ENCODE peak calls at places on chromosomes 5 and 9, in nine cellular contexts. B is adipocyte, L is stromal cell of bone marrow, R is NAMALWA, D is iris pigment epithelial cell, H is spleen, G is aorta, Q is EH, Y is skeletal muscle cell. K is an unnamed sample.

GRCh38 chr9:38339087-38339486 is 53.4 kb upstream of the ALDH1B1 start:
- DNase-seq in H (no peak), G (peak), Y (no peak), L (peak), R (no peak), D (peak), Q (peak), B (no peak), K (peak)

GRCh38 chr5:149407331-149408251 is 28.5 kb upstream of the IL17B start:
- DNase-seq in B (peak), Q (peak), H (no peak), G (peak), D (no peak), L (no peak), R (no peak), Y (no peak), K (no peak)

GRCh38 chr9:131491001-131491710 is 11.6 kb upstream of the POMT1 start:
- DNase-seq in B (no peak), L (no peak), H (no peak), G (no peak), Q (no peak), Y (no peak), D (no peak), R (no peak), K (no peak)

GRCh38 chr9:14111670-14112069 is 202.3 kb downstream of the NFIB start:
- DNase-seq in B (peak), H (no peak), L (no peak), Y (no peak), Q (peak), G (no peak), D (peak), R (no peak), K (no peak)

GRCh38 chr9:69206047-69206446 is 32.0 kb downstream of the TJP2 start:
- DNase-seq in Q (no peak), H (no peak), L (no peak), R (no peak), G (no peak), Y (no peak), B (no peak), D (no peak), K (no peak)

GRCh38 chr9:108512426-108513173 is 343.2 kb downstream of the ACTL7B start:
- DNase-seq in Q (peak), H (no peak), R (no peak), B (peak), L (no peak), Y (no peak), G (no peak), D (peak), K (no peak)

GRCh38 chr5:138068742-138069375 is 15.0 kb upstream of the WNT8A start:
- DNase-seq in L (peak), H (peak), Y (peak), B (peak), Q (peak), R (peak), G (peak), D (peak), K (peak)

GRCh38 chr9:136844766-136845464 is 2.6 kb downstream of the AJM1 start:
- DNase-seq in H (no peak), Y (no peak), D (no peak), G (no peak), Q (no peak), L (no peak), B (peak), R (no peak), K (no peak)

GRCh38 chr5:29143266-29143665 is 2050.2 kb upstream of the CDH6 start:
- DNase-seq in Y (no peak), Q (no peak), H (no peak), R (no peak), B (no peak), G (no peak), L (no peak), D (no peak), K (no peak)

GRCh38 chr9:124776613-124776951 is 351 bp upstream of the OLFML2A start:
- DNase-seq in R (no peak), Y (no peak), D (no peak), G (no peak), B (no peak), H (no peak), L (no peak), Q (no peak), K (no peak)

GRCh38 chr5:7419846-7420245 is 23.9 kb downstream of the ADCY2 start:
- DNase-seq in B (no peak), H (no peak), Q (no peak), L (no peak), D (no peak), Y (no peak), G (no peak), R (no peak), K (no peak)

GRCh38 chr9:70924905-70925547 is 196.4 kb downstream of the TRPM3 start:
- DNase-seq in L (peak), G (no peak), Y (peak), D (peak), Q (peak), H (no peak), R (peak), B (peak), K (peak)

GRCh38 chr9:130867556-130867955 is 29.1 kb downstream of the QRFP start:
- DNase-seq in R (no peak), Q (no peak), Y (no peak), H (peak), D (no peak), L (no peak), G (no peak), B (no peak), K (no peak)

GRCh38 chr5:172853355-172853975 is 19.4 kb downstream of the ERGIC1 start:
- DNase-seq in Y (no peak), G (no peak), B (peak), L (no peak), H (no peak), Q (peak), D (no peak), R (no peak), K (no peak)

GRCh38 chr9:127626752-127627493 is 14.8 kb downstream of the STXBP1 start:
- DNase-seq in L (no peak), Q (no peak), G (no peak), R (no peak), B (no peak), D (no peak), H (no peak), Y (no peak), K (no peak)

GRCh38 chr9:116208417-116209232 is 55.0 kb downstream of the PAPPA start:
- DNase-seq in L (peak), Q (peak), G (no peak), B (peak), Y (peak), H (no peak), D (peak), R (no peak), K (peak)

GRCh38 chr5:143002459-143003327 is 232.5 kb downstream of the ARHGAP26 start:
- DNase-seq in L (peak), Y (peak), D (peak), G (peak), R (peak), B (peak), Q (peak), H (peak), K (peak)

GRCh38 chr5:56142233-56142619 is 90.9 kb downstream of the ANKRD55 start:
- DNase-seq in L (no peak), Y (no peak), R (no peak), Q (no peak), G (no peak), D (no peak), H (no peak), B (no peak), K (no peak)

GRCh38 chr5:172361566-172362238 is 78.1 kb upstream of the UBTD2 start:
- DNase-seq in R (no peak), L (peak), B (peak), Y (peak), H (no peak), Q (peak), G (peak), D (peak), K (peak)

GRCh38 chr5:68027519-68027918 is 188.0 kb upstream of the PIK3R1 start:
- DNase-seq in G (peak), Q (peak), B (peak), H (no peak), Y (peak), R (no peak), L (peak), D (peak), K (no peak)

GRCh38 chr5:148912146-148912545 is 85.7 kb downstream of the ADRB2 start:
- DNase-seq in B (peak), R (no peak), D (no peak), H (no peak), Q (no peak), L (no peak), Y (no peak), G (no peak), K (no peak)

GRCh38 chr5:109411627-109412026 is 1.9 kb upstream of the PJA2 start:
- DNase-seq in R (peak), D (peak), G (no peak), L (peak), B (peak), H (no peak), Y (peak), Q (peak), K (peak)